ENCODE peak calls at places on chromosomes 7 and 10, in eight cellular contexts. One of them, this sample, is unnamed.

GRCh38 chr7:91411062-91411461 is 146.8 kb downstream of the FZD1 start:
- DNase-seq in adrenal gland: no peak
- DNase-seq in IMR-90: no peak
- DNase-seq in tibial nerve: no peak
- DNase-seq in breast epithelium: no peak
- DNase-seq in body of pancreas: no peak
- DNase-seq in HCT116: no peak
- DNase-seq in ovary: no peak
- DNase-seq in this sample: no peak

GRCh38 chr10:72095195-72095594 is 6.8 kb upstream of the SPOCK2 start:
- DNase-seq in adrenal gland: no peak
- DNase-seq in IMR-90: no peak
- DNase-seq in tibial nerve: no peak
- DNase-seq in breast epithelium: no peak
- DNase-seq in body of pancreas: no peak
- DNase-seq in HCT116: no peak
- DNase-seq in ovary: no peak
- DNase-seq in this sample: no peak

GRCh38 chr10:13943735-13944398 is 357.1 kb downstream of the PRPF18 start:
- DNase-seq in adrenal gland: no peak
- DNase-seq in IMR-90: no peak
- DNase-seq in tibial nerve: no peak
- DNase-seq in breast epithelium: no peak
- DNase-seq in body of pancreas: no peak
- DNase-seq in HCT116: no peak
- DNase-seq in ovary: no peak
- DNase-seq in this sample: no peak

GRCh38 chr10:63217120-63217605 is 84.0 kb downstream of the NRBF2 start:
- DNase-seq in adrenal gland: no peak
- DNase-seq in IMR-90: peak; percentile 77
- DNase-seq in tibial nerve: peak; percentile 35
- DNase-seq in breast epithelium: no peak
- DNase-seq in body of pancreas: no peak
- DNase-seq in HCT116: peak; percentile 27
- DNase-seq in ovary: no peak
- DNase-seq in this sample: no peak

GRCh38 chr7:38929460-38930171 is 20.6 kb upstream of the VPS41 start:
- DNase-seq in adrenal gland: no peak
- DNase-seq in IMR-90: no peak
- DNase-seq in tibial nerve: no peak
- DNase-seq in breast epithelium: no peak
- DNase-seq in body of pancreas: no peak
- DNase-seq in HCT116: no peak
- DNase-seq in ovary: no peak
- DNase-seq in this sample: no peak

GRCh38 chr7:137656227-137656849 is 190.4 kb downstream of the DGKI start:
- DNase-seq in adrenal gland: peak; percentile 95
- DNase-seq in IMR-90: peak; percentile 79
- DNase-seq in tibial nerve: peak; percentile 85
- DNase-seq in breast epithelium: peak; percentile 64
- DNase-seq in body of pancreas: peak; percentile 81
- DNase-seq in HCT116: peak; percentile 49
- DNase-seq in ovary: peak; percentile 72
- DNase-seq in this sample: peak; percentile 78

GRCh38 chr10:124477614-124478363 is 16.2 kb downstream of the LHPP start:
- DNase-seq in adrenal gland: no peak
- DNase-seq in IMR-90: no peak
- DNase-seq in tibial nerve: no peak
- DNase-seq in breast epithelium: no peak
- DNase-seq in body of pancreas: no peak
- DNase-seq in HCT116: no peak
- DNase-seq in ovary: no peak
- DNase-seq in this sample: no peak

GRCh38 chr7:158431941-158432347 is 155.7 kb downstream of the PTPRN2 start:
- DNase-seq in adrenal gland: peak; percentile 71
- DNase-seq in IMR-90: peak; percentile 28
- DNase-seq in tibial nerve: peak; percentile 54
- DNase-seq in breast epithelium: no peak
- DNase-seq in body of pancreas: peak; percentile 24
- DNase-seq in HCT116: peak; percentile 54
- DNase-seq in ovary: peak; percentile 46
- DNase-seq in this sample: peak; percentile 72

GRCh38 chr7:79434867-79435266 is 18.6 kb downstream of the MAGI2 start:
- DNase-seq in adrenal gland: no peak
- DNase-seq in IMR-90: no peak
- DNase-seq in tibial nerve: no peak
- DNase-seq in breast epithelium: no peak
- DNase-seq in body of pancreas: no peak
- DNase-seq in HCT116: no peak
- DNase-seq in ovary: no peak
- DNase-seq in this sample: no peak

GRCh38 chr7:101880536-101881443 is 63.4 kb downstream of the CUX1 start:
- DNase-seq in adrenal gland: no peak
- DNase-seq in IMR-90: peak; percentile 42
- DNase-seq in tibial nerve: no peak
- DNase-seq in breast epithelium: no peak
- DNase-seq in body of pancreas: no peak
- DNase-seq in HCT116: no peak
- DNase-seq in ovary: no peak
- DNase-seq in this sample: peak; percentile 85
- H3K4me1 ChIP-seq in adrenal gland: peaks cover 8% of the 10 kb centered on the region
- H3K4me1 ChIP-seq in IMR-90: peaks cover 27% of the 10 kb centered on the region
- H3K4me1 ChIP-seq in tibial nerve: peaks cover 24% of the 10 kb centered on the region
- H3K4me1 ChIP-seq in breast epithelium: no peaks in the 10 kb centered on the region
- H3K4me1 ChIP-seq in body of pancreas: peaks cover 55% of the 10 kb centered on the region
- H3K4me1 ChIP-seq in HCT116: peaks cover 68% of the 10 kb centered on the region
- H3K4me1 ChIP-seq in ovary: peaks cover 19% of the 10 kb centered on the region
- H3K4me1 ChIP-seq in this sample: peaks cover 12% of the 10 kb centered on the region

DNA sequence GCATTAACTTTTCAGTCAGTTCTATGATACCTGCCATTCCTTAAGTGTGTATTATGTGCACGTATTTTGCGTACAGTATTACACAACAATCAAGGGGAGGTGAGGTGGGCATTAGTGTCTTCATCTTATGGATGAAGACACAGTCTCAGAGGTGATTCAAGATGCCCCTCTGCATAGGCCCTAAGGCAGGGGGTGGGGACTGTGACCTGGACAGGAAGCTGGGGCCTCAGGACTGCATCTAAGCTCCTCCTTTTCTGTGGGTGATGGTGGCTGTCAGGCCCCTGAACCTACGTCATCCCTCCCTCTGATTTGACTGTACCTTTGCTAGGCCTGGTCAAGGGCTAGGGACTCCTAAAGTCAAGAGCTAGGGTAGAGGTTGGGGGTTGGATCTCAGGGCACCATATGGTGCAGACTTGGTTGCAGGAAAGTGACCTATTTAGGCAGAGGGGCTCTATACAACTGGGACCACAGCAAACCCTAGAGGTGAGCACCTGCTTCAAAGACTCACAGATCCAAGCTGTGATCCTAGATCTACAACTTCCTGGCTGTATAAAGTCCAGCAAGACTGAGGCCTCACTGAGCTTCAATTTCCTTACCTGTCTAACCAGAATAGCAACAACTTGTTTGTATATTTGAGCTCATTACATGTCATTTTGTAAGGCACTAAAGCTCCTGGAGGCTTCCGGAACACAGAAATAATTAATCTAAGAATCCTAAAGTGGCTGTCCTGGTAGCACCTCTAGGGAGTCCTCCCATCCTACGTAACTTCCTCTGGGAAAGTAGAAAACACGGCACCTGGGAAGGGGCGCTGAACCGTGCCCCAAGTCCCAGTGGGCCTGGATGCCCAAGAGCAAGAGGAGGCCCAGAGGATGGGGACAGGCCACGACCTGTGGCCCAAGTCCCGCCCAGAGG is 39.1 kb downstream of the HK1 start:
- DNase-seq in adrenal gland: no peak
- DNase-seq in IMR-90: no peak
- DNase-seq in tibial nerve: no peak
- DNase-seq in breast epithelium: no peak
- DNase-seq in body of pancreas: no peak
- DNase-seq in HCT116: no peak
- DNase-seq in ovary: no peak
- DNase-seq in this sample: no peak
- TF ChIP-seq POLR2A in adrenal gland: no peak
- TF ChIP-seq POLR2A in IMR-90: no peak
- TF ChIP-seq POLR2A in tibial nerve: no peak
- TF ChIP-seq POLR2A in breast epithelium: no peak
- TF ChIP-seq POLR2A in body of pancreas: no peak
- TF ChIP-seq POLR2A in HCT116: no peak
- TF ChIP-seq POLR2A in ovary: no peak
- TF ChIP-seq POLR2A in this sample: no peak

DNA sequence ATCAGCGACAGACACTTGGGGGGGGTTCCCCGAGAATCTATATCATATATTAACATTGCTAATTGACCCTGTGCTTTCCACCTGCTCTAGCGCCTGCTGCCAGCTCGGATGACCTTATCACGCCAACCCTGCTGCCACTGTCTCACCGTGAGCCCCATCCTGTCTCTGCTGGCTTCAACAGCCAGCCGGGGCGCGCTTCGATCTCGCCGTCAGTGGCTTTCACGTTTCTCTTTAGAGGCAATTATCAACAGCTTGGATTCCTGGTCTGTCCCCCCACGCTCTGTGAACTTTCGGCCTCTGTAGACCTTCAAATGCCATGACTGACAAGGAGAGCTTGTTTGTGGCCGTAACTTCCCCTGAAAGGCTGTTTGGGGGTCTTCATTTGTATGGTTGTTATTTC is 123.0 kb downstream of the EBF3 start:
- DNase-seq in adrenal gland: no peak
- DNase-seq in IMR-90: no peak
- DNase-seq in tibial nerve: no peak
- DNase-seq in breast epithelium: no peak
- DNase-seq in body of pancreas: no peak
- DNase-seq in HCT116: no peak
- DNase-seq in ovary: no peak
- DNase-seq in this sample: no peak
- H3K4me1 ChIP-seq in adrenal gland: no peaks in the 10 kb centered on the region
- H3K4me1 ChIP-seq in IMR-90: no peaks in the 10 kb centered on the region
- H3K4me1 ChIP-seq in tibial nerve: no peaks in the 10 kb centered on the region
- H3K4me1 ChIP-seq in breast epithelium: no peaks in the 10 kb centered on the region
- H3K4me1 ChIP-seq in body of pancreas: no peaks in the 10 kb centered on the region
- H3K4me1 ChIP-seq in HCT116: no peaks in the 10 kb centered on the region
- H3K4me1 ChIP-seq in ovary: no peaks in the 10 kb centered on the region
- H3K4me1 ChIP-seq in this sample: no peaks in the 10 kb centered on the region

GRCh38 chr7:12831024-12831423 is 143.6 kb downstream of the ARL4A start:
- DNase-seq in adrenal gland: no peak
- DNase-seq in IMR-90: no peak
- DNase-seq in tibial nerve: no peak
- DNase-seq in breast epithelium: no peak
- DNase-seq in body of pancreas: no peak
- DNase-seq in HCT116: no peak
- DNase-seq in ovary: no peak
- DNase-seq in this sample: no peak
- TF ChIP-seq POLR2A in adrenal gland: no peak
- TF ChIP-seq POLR2A in IMR-90: no peak
- TF ChIP-seq POLR2A in tibial nerve: no peak
- TF ChIP-seq POLR2A in breast epithelium: no peak
- TF ChIP-seq POLR2A in body of pancreas: no peak
- TF ChIP-seq POLR2A in HCT116: no peak
- TF ChIP-seq POLR2A in ovary: no peak
- TF ChIP-seq POLR2A in this sample: no peak

DNA sequence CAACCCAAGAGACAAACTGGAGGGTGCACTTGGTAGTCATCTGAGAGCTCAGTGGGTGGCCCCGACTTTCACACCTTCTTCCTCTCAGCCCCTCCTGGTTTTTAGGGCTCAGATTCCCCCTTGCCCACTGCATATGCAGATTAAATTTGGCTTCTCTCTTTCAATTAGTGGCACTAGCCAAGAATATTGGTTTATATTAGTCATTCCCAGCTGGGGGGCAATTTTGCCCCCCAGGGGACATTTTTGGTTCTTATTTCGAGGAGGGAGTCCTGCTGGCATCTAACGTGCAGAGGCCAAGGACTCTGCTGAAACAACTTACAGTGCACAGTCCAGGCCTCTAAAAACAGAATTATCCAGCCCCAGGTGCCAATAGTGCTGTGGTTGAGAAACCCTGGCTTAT is 216.0 kb downstream of the RPS24 start:
- DNase-seq in adrenal gland: no peak
- DNase-seq in IMR-90: no peak
- DNase-seq in tibial nerve: no peak
- DNase-seq in breast epithelium: no peak
- DNase-seq in body of pancreas: no peak
- DNase-seq in HCT116: no peak
- DNase-seq in ovary: no peak
- DNase-seq in this sample: no peak
- H3K4me1 ChIP-seq in adrenal gland: no peaks in the 10 kb centered on the region
- H3K4me1 ChIP-seq in IMR-90: peaks cover 15% of the 10 kb centered on the region
- H3K4me1 ChIP-seq in tibial nerve: no peaks in the 10 kb centered on the region
- H3K4me1 ChIP-seq in breast epithelium: no peaks in the 10 kb centered on the region
- H3K4me1 ChIP-seq in body of pancreas: no peaks in the 10 kb centered on the region
- H3K4me1 ChIP-seq in HCT116: peaks cover 9% of the 10 kb centered on the region
- H3K4me1 ChIP-seq in ovary: no peaks in the 10 kb centered on the region
- H3K4me1 ChIP-seq in this sample: no peaks in the 10 kb centered on the region

DNA sequence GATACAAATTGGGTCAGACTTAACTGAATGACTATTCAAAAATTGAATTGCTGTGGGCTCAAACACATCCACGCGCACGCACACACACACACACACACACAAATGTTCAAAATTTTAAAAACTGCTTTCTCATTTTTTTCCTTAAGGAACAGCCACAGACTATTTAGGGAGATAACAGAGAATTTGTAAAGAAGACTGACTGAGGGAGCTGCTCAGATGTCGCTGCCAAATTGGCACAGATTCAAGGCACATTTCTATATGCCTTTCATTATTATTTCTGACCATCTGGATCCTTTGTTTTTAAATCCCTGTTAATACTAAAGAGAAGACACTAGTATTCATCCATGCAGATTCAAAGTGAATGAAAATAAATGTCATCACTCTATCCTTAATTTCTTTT is 154.8 kb downstream of the DGKB start:
- DNase-seq in adrenal gland: no peak
- DNase-seq in IMR-90: no peak
- DNase-seq in tibial nerve: no peak
- DNase-seq in breast epithelium: no peak
- DNase-seq in body of pancreas: no peak
- DNase-seq in HCT116: no peak
- DNase-seq in ovary: no peak
- DNase-seq in this sample: no peak
- TF ChIP-seq POLR2A in adrenal gland: no peak
- TF ChIP-seq POLR2A in IMR-90: no peak
- TF ChIP-seq POLR2A in tibial nerve: no peak
- TF ChIP-seq POLR2A in breast epithelium: no peak
- TF ChIP-seq POLR2A in body of pancreas: no peak
- TF ChIP-seq POLR2A in HCT116: no peak
- TF ChIP-seq POLR2A in ovary: no peak
- TF ChIP-seq POLR2A in this sample: no peak

DNA sequence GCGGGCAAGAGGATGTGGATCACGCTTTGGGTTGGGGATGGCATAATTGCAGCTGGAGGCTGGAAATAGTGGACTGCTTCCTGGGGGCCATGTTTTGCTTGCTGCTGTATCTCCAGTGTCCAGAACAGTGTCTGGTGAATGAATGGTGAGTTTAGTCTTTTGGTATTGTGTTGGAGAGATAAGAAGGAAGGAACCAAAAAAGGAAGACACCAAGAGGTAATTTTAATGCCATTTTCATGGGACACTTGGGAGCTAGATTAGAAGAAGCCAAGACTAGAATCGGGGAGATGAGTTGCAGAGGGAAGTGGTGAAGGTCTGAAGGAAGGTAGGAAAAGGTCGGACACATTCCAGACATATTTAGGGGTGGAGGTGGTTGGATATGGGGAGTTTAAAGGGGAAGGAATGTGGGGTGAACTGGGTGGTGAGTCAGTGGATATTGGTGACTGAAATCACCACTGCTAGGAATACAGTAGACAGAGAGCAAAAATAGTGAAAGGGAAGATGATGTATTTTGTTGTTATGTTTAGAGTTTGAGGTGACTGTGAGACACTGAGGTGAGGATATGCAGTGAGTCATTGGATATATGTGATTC is 76.7 kb downstream of the CCNY start:
- DNase-seq in adrenal gland: no peak
- DNase-seq in IMR-90: peak; percentile 61
- DNase-seq in tibial nerve: no peak
- DNase-seq in breast epithelium: no peak
- DNase-seq in body of pancreas: no peak
- DNase-seq in HCT116: no peak
- DNase-seq in ovary: no peak
- DNase-seq in this sample: peak; percentile 8
- H3K4me1 ChIP-seq in adrenal gland: peaks cover 4% of the 10 kb centered on the region
- H3K4me1 ChIP-seq in IMR-90: peaks cover 32% of the 10 kb centered on the region
- H3K4me1 ChIP-seq in tibial nerve: peaks cover 16% of the 10 kb centered on the region
- H3K4me1 ChIP-seq in breast epithelium: no peaks in the 10 kb centered on the region
- H3K4me1 ChIP-seq in body of pancreas: peaks cover 33% of the 10 kb centered on the region
- H3K4me1 ChIP-seq in HCT116: peaks cover 25% of the 10 kb centered on the region
- H3K4me1 ChIP-seq in ovary: peaks cover 16% of the 10 kb centered on the region
- H3K4me1 ChIP-seq in this sample: no peaks in the 10 kb centered on the region

This sample was measured in uterus.